ENCODE peak calls at places on chromosomes 7 and 10, in six cellular contexts. T is HCT116; I is RWPE1; G is tibial nerve; N is cardiac muscle cell; P is CD4-positive, alpha-beta T cell. D is an unnamed sample.

GRCh38 chr10:11104772-11105675 is 87.4 kb downstream of the CELF2 start:
- DNase-seq in G (no peak), I (no peak), N (no peak), T (no peak), P (no peak), D (no peak)

GRCh38 chr7:7662527-7662926 is 22.0 kb downstream of the UMAD1 start:
- DNase-seq in T (no peak), P (no peak), I (no peak), G (no peak), N (no peak), D (no peak)

GRCh38 chr7:27739301-27739913 is 555 bp upstream of the TAX1BP1 start:
- DNase-seq in T (no peak), P (peak), G (no peak), I (no peak), N (no peak), D (no peak)

GRCh38 chr10:8444630-8445029 is 390.1 kb downstream of the GATA3 start:
- DNase-seq in G (no peak), P (peak), N (peak), T (no peak), I (no peak), D (no peak)

GRCh38 chr7:122303971-122304603 is 463 bp downstream of the FEZF1 start:
- DNase-seq in N (no peak), P (no peak), I (no peak), G (no peak), T (no peak), D (no peak)

GRCh38 chr10:60762554-60762953 is 15.7 kb upstream of the CDK1 start:
- DNase-seq in T (no peak), N (no peak), G (no peak), P (no peak), I (no peak), D (no peak)

GRCh38 chr10:42942279-42942932 is 134.5 kb upstream of the RET start:
- DNase-seq in I (no peak), P (no peak), T (no peak), N (no peak), G (no peak), D (no peak)

GRCh38 chr7:142438235-142438922 is 180.5 kb upstream of the PRSS58 start:
- DNase-seq in T (peak), N (peak), P (no peak), I (no peak), G (no peak), D (peak)

GRCh38 chr7:12942599-12942998 is 255.2 kb downstream of the ARL4A start:
- DNase-seq in T (no peak), I (no peak), P (no peak), G (no peak), N (no peak), D (no peak)

GRCh38 chr7:134941947-134942346 is 44.4 kb upstream of the AGBL3 start:
- DNase-seq in N (no peak), I (no peak), G (no peak), T (no peak), P (no peak), D (no peak)

GRCh38 chr10:27607591-27607990 is 103.5 kb downstream of the RAB18 start:
- DNase-seq in I (no peak), N (no peak), P (no peak), T (no peak), G (no peak), D (peak)

GRCh38 chr7:134782121-134782623 is 2.7 kb downstream of the CALD1 start:
- DNase-seq in I (no peak), P (no peak), T (no peak), G (no peak), N (peak), D (peak)

GRCh38 chr7:143408686-143409551 is at the start of gene EPHA1:
- DNase-seq in N (peak), T (peak), I (peak), G (no peak), P (peak), D (peak)

GRCh38 chr10:131087464-131088215 is 223.9 kb downstream of the TCERG1L start:
- DNase-seq in I (no peak), N (no peak), T (no peak), G (no peak), P (no peak), D (no peak)

GRCh38 chr7:130960208-130960988 is 226.4 kb upstream of the KLF14 start:
- DNase-seq in N (peak), T (peak), I (peak), P (no peak), G (no peak), D (peak)
- TF ChIP-seq CTCF in N (no peak), T (no peak), I (no peak), P (no peak), G (no peak), D (no peak)

GRCh38 chr7:2876031-2876862 is 32.1 kb upstream of the GNA12 start:
- DNase-seq in I (peak), T (no peak), G (no peak), P (no peak), N (peak), D (peak)

GRCh38 chr7:2879354-2879753 is 35.2 kb upstream of the GNA12 start:
- DNase-seq in N (no peak), P (no peak), G (no peak), I (no peak), T (no peak), D (no peak)

GRCh38 chr7:2880051-2880450 is 35.9 kb upstream of the GNA12 start:
- DNase-seq in N (no peak), P (no peak), G (no peak), T (no peak), I (no peak), D (no peak)

GRCh38 chr7:2880882-2881281 is 36.8 kb upstream of the GNA12 start:
- DNase-seq in T (no peak), G (no peak), P (no peak), N (peak), I (no peak), D (no peak)

GRCh38 chr7:2878306-2878705 is 34.2 kb upstream of the GNA12 start:
- DNase-seq in I (no peak), P (no peak), G (no peak), N (no peak), T (no peak), D (no peak)
- TF ChIP-seq CTCF in I (no peak), P (no peak), G (no peak), N (no peak), T (no peak), D (no peak)

DNA sequence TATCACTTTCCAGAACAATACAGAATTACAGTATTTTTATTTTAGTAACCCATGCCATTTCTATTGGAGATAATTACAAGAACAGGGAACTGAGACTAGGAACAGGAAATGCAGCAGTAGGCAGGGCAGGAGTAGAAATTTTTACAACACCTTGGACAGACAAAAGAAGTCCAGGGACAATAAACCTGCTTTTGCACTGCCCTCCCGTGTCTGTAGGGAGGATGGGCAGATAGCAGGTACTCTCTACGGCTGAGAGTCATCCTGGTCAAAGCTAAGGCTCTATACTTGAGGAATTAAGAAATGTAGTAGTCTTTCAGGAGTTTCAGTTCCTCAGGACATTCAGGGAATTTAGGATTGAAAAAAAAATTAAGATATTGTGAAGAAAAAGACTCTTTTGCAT is 63.4 kb downstream of the VAX1 start:
- DNase-seq in T (peak), P (no peak), N (no peak), G (no peak), I (peak), D (peak)
- TF ChIP-seq CTCF in T (peak), P (no peak), N (no peak), G (no peak), I (no peak), D (peak)

DNA sequence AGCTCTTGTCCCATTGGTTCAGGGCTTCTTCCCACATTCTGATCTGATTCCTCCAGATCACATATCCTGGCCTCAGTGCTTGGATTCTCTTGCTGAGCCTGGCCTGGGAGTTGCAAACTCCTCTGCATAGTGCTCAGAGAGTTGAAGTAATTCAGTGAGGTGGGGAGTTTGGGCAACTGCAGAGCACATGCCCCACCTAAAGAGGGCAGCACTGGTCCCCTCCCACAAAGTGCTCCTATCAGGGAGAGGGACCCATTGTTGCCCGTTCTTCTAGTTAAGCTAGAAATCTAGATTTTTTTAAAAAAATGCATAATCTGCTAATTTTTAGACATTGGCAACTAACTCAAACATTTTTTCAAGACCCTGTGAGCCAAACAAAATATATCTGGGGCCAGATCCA is 45.1 kb downstream of the CHN2 start:
- DNase-seq in I (no peak), T (no peak), G (no peak), P (no peak), N (no peak), D (peak)
- TF ChIP-seq CTCF in I (no peak), T (peak), G (peak), P (peak), N (peak), D (peak)

GRCh38 chr7:15389073-15389472 is 172.7 kb downstream of the AGMO start:
- DNase-seq in P (no peak), I (no peak), N (no peak), T (no peak), G (no peak), D (peak)
- TF ChIP-seq CTCF in P (no peak), I (no peak), N (no peak), T (no peak), G (no peak), D (no peak)

GRCh38 chr7:22725585-22725984 is 1.4 kb upstream of the IL6 start:
- DNase-seq in N (peak), P (no peak), G (no peak), I (no peak), T (peak), D (no peak)
- TF ChIP-seq CTCF in N (no peak), P (no peak), G (peak), I (no peak), T (no peak), D (no peak)

GRCh38 chr10:77493851-77494788 is 143.5 kb downstream of the KCNMA1 start:
- DNase-seq in G (no peak), P (no peak), T (peak), I (peak), N (peak), D (peak)

GRCh38 chr10:77497748-77498147 is 139.9 kb downstream of the KCNMA1 start:
- DNase-seq in G (no peak), P (no peak), N (no peak), I (no peak), T (no peak), D (no peak)

GRCh38 chr10:77493239-77493806 is 144.3 kb downstream of the KCNMA1 start:
- DNase-seq in N (no peak), I (no peak), T (no peak), G (no peak), P (no peak), D (no peak)

GRCh38 chr10:77496941-77497420 is 140.6 kb downstream of the KCNMA1 start:
- DNase-seq in I (no peak), T (no peak), P (no peak), N (no peak), G (no peak), D (peak)

DNA sequence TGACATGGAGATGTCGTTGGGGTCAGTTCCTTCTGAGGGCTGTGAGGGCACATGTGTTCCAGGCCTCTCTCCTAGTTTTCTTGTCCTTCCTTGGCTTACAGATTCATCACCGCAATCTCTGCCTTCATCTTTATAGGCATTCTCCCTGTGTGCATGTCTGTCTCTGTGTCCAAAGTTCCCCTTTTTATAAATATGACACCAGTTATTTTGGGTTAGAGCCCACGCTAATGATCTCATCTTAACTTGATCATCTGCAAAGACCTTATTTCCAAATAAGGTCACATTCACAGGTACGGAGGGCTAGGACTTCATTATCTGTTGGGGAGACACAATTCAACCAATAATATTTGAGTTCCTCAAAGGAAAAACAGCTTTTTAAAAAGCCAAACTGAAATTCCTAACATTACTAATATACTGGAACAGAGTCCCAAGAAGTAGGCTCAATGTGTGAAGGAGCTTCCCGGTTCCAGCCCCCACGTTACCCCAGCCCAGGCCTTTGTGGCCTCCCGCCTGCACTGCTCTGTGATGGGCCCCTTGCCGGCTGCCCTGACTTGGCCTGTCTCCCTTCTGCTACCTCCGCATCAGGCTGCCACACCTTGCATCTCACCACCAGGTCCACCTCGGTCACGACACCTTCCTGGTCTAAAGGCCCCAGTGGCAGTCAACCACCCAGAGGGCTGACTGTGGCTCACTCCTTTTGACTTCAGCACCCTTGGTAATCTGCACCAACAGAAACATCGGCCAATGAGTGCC is 142.6 kb downstream of the KCNMA1 start:
- DNase-seq in N (no peak), P (no peak), G (no peak), I (no peak), T (no peak), D (no peak)
- TF ChIP-seq CTCF in N (no peak), P (no peak), G (no peak), I (no peak), T (no peak), D (no peak)

GRCh38 chr7:107579881-107580715 is at the start of gene BCAP29:
- DNase-seq in T (peak), N (peak), P (peak), G (peak), I (no peak), D (peak)
- TF ChIP-seq CTCF in T (no peak), N (peak), P (no peak), G (no peak), I (peak), D (peak)

DNA sequence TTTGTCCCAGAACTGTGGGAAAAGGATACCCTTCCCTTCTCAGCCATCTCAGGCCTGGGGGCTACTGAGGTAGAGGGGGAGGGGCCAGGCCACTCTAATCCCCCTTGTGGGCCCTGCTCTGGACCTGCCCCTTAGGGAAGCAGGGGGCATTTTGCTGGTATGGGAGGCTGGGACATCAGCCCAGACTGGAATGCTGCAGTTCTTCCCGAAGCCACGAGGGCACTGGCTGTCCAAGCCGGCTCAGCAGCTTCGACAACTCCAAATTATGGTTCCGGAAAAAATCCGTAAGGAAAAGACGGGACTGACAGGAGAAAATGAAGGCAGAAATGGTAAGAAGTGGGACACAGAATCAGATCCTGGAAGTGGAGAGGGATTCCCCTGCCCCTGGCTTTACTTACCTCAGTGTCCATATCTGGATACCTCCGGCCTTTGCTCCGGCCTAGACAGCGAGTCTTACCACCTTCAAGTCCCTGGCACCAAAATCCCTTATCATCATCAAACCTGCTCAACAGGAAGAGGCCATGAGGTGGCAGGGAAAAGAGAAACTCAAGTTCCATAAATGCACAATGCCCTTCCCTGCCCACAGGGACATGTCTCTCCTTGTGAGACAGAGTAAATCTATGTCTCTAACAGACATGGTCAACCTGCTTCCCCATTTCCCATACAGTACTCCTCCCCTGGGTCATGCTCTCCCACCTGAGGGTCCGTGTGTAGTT is 9.0 kb downstream of the NDST2 start:
- DNase-seq in T (no peak), P (no peak), I (no peak), N (no peak), G (no peak), D (peak)
- TF ChIP-seq CTCF in T (no peak), P (no peak), I (no peak), N (no peak), G (no peak), D (peak)

GRCh38 chr10:128324058-128324457 is 197.8 kb upstream of the MKI67 start:
- DNase-seq in N (no peak), P (no peak), I (no peak), G (peak), T (no peak), D (no peak)
- TF ChIP-seq CTCF in N (no peak), P (no peak), I (no peak), G (no peak), T (peak), D (no peak)